ENCODE peak calls at places on chromosomes 2 and 18, in nine cellular contexts. B is neural progenitor cell, F is fibroblast of lung, L is DND-41, U is breast epithelium, S is endothelial cell of umbilical vein, E is GM12878, D is hepatocyte, O is tibial artery. T is an unnamed sample.
A peak's percentile ranks its signal among the peaks of the same experiment; 100 is the strongest.

GRCh38 chr2:218999021-218999880 is 6.0 kb upstream of the CRYBA2 start:
- DNase-seq in B (peak; percentile 50), F (no peak), L (no peak), U (no peak), S (no peak), E (no peak), D (no peak), O (no peak), T (no peak)

GRCh38 chr2:56132138-56132537 is 51.7 kb upstream of the CCDC85A start:
- DNase-seq in B (peak; percentile 62), F (peak; percentile 34), L (no peak), U (no peak), S (peak; percentile 76), E (no peak), D (peak; percentile 46), O (no peak), T (no peak)

GRCh38 chr2:96527052-96527964 is 9.2 kb upstream of the ARID5A start:
- DNase-seq in B (peak; percentile 76), F (peak; percentile 33), L (peak; percentile 31), U (no peak), S (peak; percentile 58), E (no peak), D (peak; percentile 65), O (no peak), T (peak; percentile 46)

GRCh38 chr2:16201876-16202642 is 261.7 kb downstream of the MYCN start:
- DNase-seq in B (no peak), F (no peak), L (no peak), U (no peak), S (no peak), E (no peak), D (no peak), O (no peak), T (no peak)

GRCh38 chr2:234679766-234680687 is 183.1 kb upstream of the ARL4C start:
- DNase-seq in B (no peak), F (peak; percentile 99), L (no peak), U (no peak), S (peak; percentile 93), E (no peak), D (peak; percentile 66), O (peak; percentile 81), T (no peak)

GRCh38 chr2:128169933-128170709 is 79.1 kb downstream of the UGGT1 start:
- DNase-seq in B (no peak), F (no peak), L (no peak), U (no peak), S (no peak), E (no peak), D (peak; percentile 43), O (no peak), T (no peak)

GRCh38 chr2:74515271-74516069 is 1.2 kb downstream of the TLX2 start:
- DNase-seq in B (peak; percentile 55), F (no peak), L (no peak), U (no peak), S (no peak), E (no peak), D (no peak), O (no peak), T (no peak)

GRCh38 chr18:55079481-55080350 is 120.5 kb upstream of the CCDC68 start:
- DNase-seq in B (no peak), F (peak; percentile 67), L (no peak), U (no peak), S (no peak), E (no peak), D (no peak), O (no peak), T (no peak)

GRCh38 chr2:134167015-134167414 is 86.9 kb upstream of the MGAT5 start:
- DNase-seq in B (no peak), F (peak; percentile 49), L (no peak), U (no peak), S (no peak), E (no peak), D (no peak), O (no peak), T (no peak)

GRCh38 chr2:96824079-96824870 is 8.2 kb downstream of the CNNM3 start:
- DNase-seq in B (no peak), F (peak; percentile 74), L (no peak), U (no peak), S (no peak), E (no peak), D (peak; percentile 56), O (no peak), T (no peak)

GRCh38 chr18:13465126-13465446 is 246.5 kb downstream of the LDLRAD4 start:
- DNase-seq in B (no peak), F (no peak), L (no peak), U (no peak), S (no peak), E (no peak), D (no peak), O (no peak), T (no peak)

GRCh38 chr2:47028846-47029560 is 113.4 kb upstream of the MCFD2 start:
- DNase-seq in B (no peak), F (no peak), L (no peak), U (peak; percentile 62), S (no peak), E (no peak), D (no peak), O (no peak), T (no peak)

GRCh38 chr2:108988076-108988795 is 784 bp downstream of the EDAR start:
- DNase-seq in B (no peak), F (no peak), L (no peak), U (no peak), S (no peak), E (no peak), D (no peak), O (no peak), T (peak; percentile 27)

GRCh38 chr2:71154798-71155197 is 24.4 kb downstream of the MPHOSPH10 start:
- DNase-seq in B (peak; percentile 23), F (no peak), L (no peak), U (no peak), S (no peak), E (peak; percentile 7), D (peak; percentile 18), O (no peak), T (no peak)

GRCh38 chr18:76490701-76491171 is 4.3 kb downstream of the ZNF516 start:
- DNase-seq in B (peak; percentile 56), F (peak; percentile 30), L (no peak), U (no peak), S (peak; percentile 24), E (no peak), D (peak; percentile 77), O (no peak), T (peak; percentile 75)

GRCh38 chr2:119428488-119429224 is 3.0 kb upstream of the TMEM37 start:
- DNase-seq in B (no peak), F (no peak), L (no peak), U (no peak), S (no peak), E (no peak), D (no peak), O (peak; percentile 64), T (no peak)

GRCh38 chr18:77068890-77069312 is 63.7 kb downstream of the MBP start:
- DNase-seq in B (peak; percentile 43), F (no peak), L (no peak), U (no peak), S (no peak), E (no peak), D (no peak), O (no peak), T (no peak)

GRCh38 chr2:25379535-25379934 is 37.8 kb upstream of the DNMT3A start:
- DNase-seq in B (no peak), F (no peak), L (no peak), U (peak; percentile 19), S (no peak), E (no peak), D (peak; percentile 1), O (no peak), T (no peak)

GRCh38 chr2:143026411-143027054 is 102.7 kb upstream of the ARHGAP15 start:
- DNase-seq in B (peak; percentile 62), F (no peak), L (no peak), U (no peak), S (peak; percentile 7), E (no peak), D (peak; percentile 6), O (peak; percentile 68), T (no peak)

GRCh38 chr2:106825161-106825560 is 60.8 kb downstream of the ST6GAL2 start:
- DNase-seq in B (no peak), F (peak; percentile 31), L (no peak), U (no peak), S (no peak), E (no peak), D (no peak), O (no peak), T (no peak)

GRCh38 chr2:55019547-55020258 is 30.5 kb downstream of the RTN4 start:
- DNase-seq in B (no peak), F (no peak), L (no peak), U (no peak), S (peak; percentile 28), E (no peak), D (no peak), O (no peak), T (no peak)

GRCh38 chr2:127048969-127049897 is 57.7 kb downstream of the BIN1 start:
- DNase-seq in B (no peak), F (no peak), L (no peak), U (peak; percentile 40), S (no peak), E (no peak), D (no peak), O (no peak), T (no peak)

GRCh38 chr2:101758001-101758400 is 60.5 kb downstream of the MAP4K4 start:
- DNase-seq in B (no peak), F (peak; percentile 75), L (no peak), U (no peak), S (no peak), E (no peak), D (no peak), O (no peak), T (no peak)
- H3K4me1 ChIP-seq in B (peaks cover 37% of the 10 kb centered on the region), F (peaks cover 26% of the 10 kb centered on the region), L (peaks cover 5% of the 10 kb centered on the region), U (no peaks in the 10 kb centered on the region), S (peaks cover 38% of the 10 kb centered on the region), E (peaks cover 38% of the 10 kb centered on the region), D (peaks cover 26% of the 10 kb centered on the region), O (peaks cover 50% of the 10 kb centered on the region), T (peaks cover 37% of the 10 kb centered on the region)

DNA sequence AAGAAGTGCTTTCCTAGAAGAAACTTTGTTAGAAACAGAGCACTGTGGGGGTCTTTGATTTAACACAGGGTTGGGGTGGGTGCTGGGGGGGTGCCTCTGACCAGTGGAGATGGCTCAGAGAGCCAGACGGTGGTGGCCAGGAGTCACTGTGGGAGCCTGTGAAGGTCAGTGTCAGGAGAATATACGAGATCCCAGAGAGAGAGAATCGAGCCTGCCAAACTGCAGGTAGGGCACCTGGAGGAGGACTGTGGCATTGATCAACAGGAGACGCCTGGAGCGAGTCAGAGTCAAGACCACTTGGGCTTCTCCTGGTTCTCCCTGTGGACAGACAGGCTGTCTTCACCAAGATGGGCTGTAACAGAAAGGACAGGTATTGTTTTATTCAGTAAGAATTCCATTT is 136.5 kb upstream of the TWIST2 start:
- DNase-seq in B (no peak), F (no peak), L (no peak), U (peak; percentile 19), S (no peak), E (no peak), D (no peak), O (no peak), T (no peak)
- H3K27ac ChIP-seq in B (no peak overlapping the region), F (no peak overlapping the region), L (no peak overlapping the region), U (no peak overlapping the region), S (no peak overlapping the region), E (no peak overlapping the region), D (no peak overlapping the region), O (no peak overlapping the region), T (no peak overlapping the region)

GRCh38 chr18:34322365-34323289 is 97.9 kb upstream of the NOL4 start:
- DNase-seq in B (peak; percentile 85), F (peak; percentile 66), L (no peak), U (no peak), S (peak; percentile 65), E (peak; percentile 59), D (peak; percentile 86), O (no peak), T (no peak)
- H3K4me3 ChIP-seq in B (no peak overlapping the region), F (no peak overlapping the region), L (no peak overlapping the region), U (no peak overlapping the region), S (no peak overlapping the region), E (no peak overlapping the region), D (no peak overlapping the region), O (no peak overlapping the region), T (no peak overlapping the region)

GRCh38 chr2:172435608-172435911 is 8.2 kb downstream of the ITGA6 start:
- DNase-seq in B (no peak), F (no peak), L (no peak), U (no peak), S (no peak), E (no peak), D (no peak), O (no peak), T (no peak)
- H3K4me1 ChIP-seq in B (peaks cover 78% of the 10 kb centered on the region), F (peaks cover 2% of the 10 kb centered on the region), L (peaks cover 32% of the 10 kb centered on the region), U (no peaks in the 10 kb centered on the region), S (peaks cover 60% of the 10 kb centered on the region), E (peaks cover 8% of the 10 kb centered on the region), D (peaks cover 11% of the 10 kb centered on the region), O (peaks cover 14% of the 10 kb centered on the region), T (peaks cover 91% of the 10 kb centered on the region)